ENCODE peak calls at places on chromosomes 7 and 10, in six cellular contexts. One of them, this sample, is unnamed.

GRCh38 chr7:155646669-155647068 is 2.2 kb downstream of the RBM33 start:
- DNase-seq in GM23338: no peak
- DNase-seq in foreskin fibroblast: no peak
- DNase-seq in PC-3: no peak
- DNase-seq in astrocyte of the hippocampus: no peak
- DNase-seq in NCI-H460: no peak
- DNase-seq in this sample: no peak

GRCh38 chr7:19118896-19119301 is 1.5 kb upstream of the TWIST1 start:
- DNase-seq in GM23338: peak
- DNase-seq in foreskin fibroblast: no peak
- DNase-seq in PC-3: no peak
- DNase-seq in astrocyte of the hippocampus: peak
- DNase-seq in NCI-H460: no peak
- DNase-seq in this sample: peak

GRCh38 chr7:70602135-70602534 is 529.8 kb upstream of the GALNT17 start:
- DNase-seq in GM23338: no peak
- DNase-seq in foreskin fibroblast: no peak
- DNase-seq in PC-3: no peak
- DNase-seq in astrocyte of the hippocampus: no peak
- DNase-seq in NCI-H460: no peak
- DNase-seq in this sample: no peak

GRCh38 chr10:121702351-121703320 is 104.4 kb upstream of the FGFR2 start:
- DNase-seq in GM23338: no peak
- DNase-seq in foreskin fibroblast: peak
- DNase-seq in PC-3: peak
- DNase-seq in astrocyte of the hippocampus: peak
- DNase-seq in NCI-H460: no peak
- DNase-seq in this sample: peak

GRCh38 chr7:16908561-16908960 is 26.8 kb upstream of the AGR3 start:
- DNase-seq in GM23338: no peak
- DNase-seq in foreskin fibroblast: no peak
- DNase-seq in PC-3: no peak
- DNase-seq in astrocyte of the hippocampus: no peak
- DNase-seq in NCI-H460: no peak
- DNase-seq in this sample: no peak

GRCh38 chr10:844552-844951 is 87.0 kb downstream of the LARP4B start:
- DNase-seq in GM23338: no peak
- DNase-seq in foreskin fibroblast: no peak
- DNase-seq in PC-3: no peak
- DNase-seq in astrocyte of the hippocampus: peak
- DNase-seq in NCI-H460: no peak
- DNase-seq in this sample: peak

GRCh38 chr7:38482521-38482920 is 148.7 kb downstream of the AMPH start:
- DNase-seq in GM23338: no peak
- DNase-seq in foreskin fibroblast: no peak
- DNase-seq in PC-3: peak
- DNase-seq in astrocyte of the hippocampus: no peak
- DNase-seq in NCI-H460: no peak
- DNase-seq in this sample: no peak

GRCh38 chr7:105766421-105767191 is 109.8 kb downstream of the ATXN7L1 start:
- DNase-seq in GM23338: no peak
- DNase-seq in foreskin fibroblast: no peak
- DNase-seq in PC-3: no peak
- DNase-seq in astrocyte of the hippocampus: no peak
- DNase-seq in NCI-H460: no peak
- DNase-seq in this sample: peak

GRCh38 chr10:6133331-6134098 is 44.7 kb downstream of the RBM17 start:
- DNase-seq in GM23338: peak
- DNase-seq in foreskin fibroblast: no peak
- DNase-seq in PC-3: no peak
- DNase-seq in astrocyte of the hippocampus: no peak
- DNase-seq in NCI-H460: no peak
- DNase-seq in this sample: no peak

GRCh38 chr7:32536585-32536984 is 41.3 kb downstream of the AVL9 start:
- DNase-seq in GM23338: no peak
- DNase-seq in foreskin fibroblast: peak
- DNase-seq in PC-3: peak
- DNase-seq in astrocyte of the hippocampus: peak
- DNase-seq in NCI-H460: no peak
- DNase-seq in this sample: peak

GRCh38 chr7:108572487-108572886 is 2.8 kb downstream of the DNAJB9 start:
- DNase-seq in GM23338: no peak
- DNase-seq in foreskin fibroblast: no peak
- DNase-seq in PC-3: no peak
- DNase-seq in astrocyte of the hippocampus: no peak
- DNase-seq in NCI-H460: no peak
- DNase-seq in this sample: no peak

GRCh38 chr10:102988404-102989314 is 70.6 kb downstream of the CNNM2 start:
- DNase-seq in GM23338: no peak
- DNase-seq in foreskin fibroblast: no peak
- DNase-seq in PC-3: peak
- DNase-seq in astrocyte of the hippocampus: peak
- DNase-seq in NCI-H460: no peak
- DNase-seq in this sample: peak